ENCODE peak calls at places on chromosomes 16 and 17, in seven cellular contexts. One of them, this sample, is unnamed.

GRCh38 chr17:82941021-82942001 is 101.5 kb upstream of the ZNF750 start:
- DNase-seq in DND-41: no peak
- DNase-seq in uterus: peak; percentile 11
- DNase-seq in lung: no peak
- DNase-seq in tibial artery: peak; percentile 64
- DNase-seq in thoracic aorta: no peak
- DNase-seq in upper lobe of left lung: peak; percentile 60
- DNase-seq in this sample: no peak

GRCh38 chr16:85401370-85401916 is 211.7 kb upstream of the GSE1 start:
- DNase-seq in DND-41: peak; percentile 3
- DNase-seq in uterus: peak; percentile 12
- DNase-seq in lung: no peak
- DNase-seq in tibial artery: peak; percentile 47
- DNase-seq in thoracic aorta: no peak
- DNase-seq in upper lobe of left lung: peak; percentile 45
- DNase-seq in this sample: no peak

GRCh38 chr17:11182430-11182829 is 58.6 kb upstream of the SHISA6 start:
- DNase-seq in DND-41: no peak
- DNase-seq in uterus: no peak
- DNase-seq in lung: no peak
- DNase-seq in tibial artery: no peak
- DNase-seq in thoracic aorta: no peak
- DNase-seq in upper lobe of left lung: no peak
- DNase-seq in this sample: no peak

GRCh38 chr16:80718480-80719220 is 85.7 kb downstream of the CDYL2 start:
- DNase-seq in DND-41: no peak
- DNase-seq in uterus: no peak
- DNase-seq in lung: no peak
- DNase-seq in tibial artery: no peak
- DNase-seq in thoracic aorta: no peak
- DNase-seq in upper lobe of left lung: no peak
- DNase-seq in this sample: peak; percentile 84

GRCh38 chr16:31067342-31067741 is 6.7 kb downstream of the ZNF668 start:
- DNase-seq in DND-41: no peak
- DNase-seq in uterus: no peak
- DNase-seq in lung: no peak
- DNase-seq in tibial artery: no peak
- DNase-seq in thoracic aorta: no peak
- DNase-seq in upper lobe of left lung: no peak
- DNase-seq in this sample: no peak

GRCh38 chr16:87860553-87861299 is 8.6 kb downstream of the SLC7A5 start:
- DNase-seq in DND-41: no peak
- DNase-seq in uterus: no peak
- DNase-seq in lung: no peak
- DNase-seq in tibial artery: no peak
- DNase-seq in thoracic aorta: no peak
- DNase-seq in upper lobe of left lung: peak; percentile 62
- DNase-seq in this sample: no peak

GRCh38 chr16:29779474-29779873 is 1.4 kb downstream of the ZG16 start:
- DNase-seq in DND-41: no peak
- DNase-seq in uterus: no peak
- DNase-seq in lung: no peak
- DNase-seq in tibial artery: no peak
- DNase-seq in thoracic aorta: no peak
- DNase-seq in upper lobe of left lung: no peak
- DNase-seq in this sample: no peak

GRCh38 chr17:57482657-57483056 is 226.3 kb downstream of the MSI2 start:
- DNase-seq in DND-41: no peak
- DNase-seq in uterus: no peak
- DNase-seq in lung: no peak
- DNase-seq in tibial artery: no peak
- DNase-seq in thoracic aorta: no peak
- DNase-seq in upper lobe of left lung: no peak
- DNase-seq in this sample: no peak

GRCh38 chr16:84677017-84677803 is 22.6 kb upstream of the USP10 start:
- DNase-seq in DND-41: no peak
- DNase-seq in uterus: no peak
- DNase-seq in lung: no peak
- DNase-seq in tibial artery: peak; percentile 45
- DNase-seq in thoracic aorta: no peak
- DNase-seq in upper lobe of left lung: no peak
- DNase-seq in this sample: no peak

GRCh38 chr16:72927199-72928088 is 120.5 kb downstream of the ZFHX3 start:
- DNase-seq in DND-41: peak; percentile 74
- DNase-seq in uterus: no peak
- DNase-seq in lung: peak; percentile 74
- DNase-seq in tibial artery: no peak
- DNase-seq in thoracic aorta: no peak
- DNase-seq in upper lobe of left lung: peak; percentile 85
- DNase-seq in this sample: peak; percentile 73

DNA sequence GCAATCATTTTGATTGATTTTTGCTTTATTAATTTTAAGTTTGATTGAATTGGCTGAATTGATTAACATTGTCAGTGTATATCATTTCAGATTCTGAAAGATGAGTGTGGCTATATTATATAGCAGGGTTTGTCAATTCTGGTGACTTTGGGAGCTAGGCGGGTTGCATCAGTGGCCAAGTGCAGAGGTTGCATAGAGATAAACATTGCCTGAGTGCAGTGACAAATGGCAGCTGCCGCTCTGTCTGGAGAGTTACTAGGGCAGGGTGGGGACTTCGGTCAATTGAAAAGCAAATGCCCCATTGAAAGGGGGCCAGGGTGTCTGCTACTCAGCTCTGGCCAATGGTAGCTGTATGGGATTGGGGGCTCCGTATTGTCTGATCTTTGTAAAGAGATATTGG is 12.7 kb downstream of the SYT17 start:
- DNase-seq in DND-41: no peak
- DNase-seq in uterus: no peak
- DNase-seq in lung: no peak
- DNase-seq in tibial artery: no peak
- DNase-seq in thoracic aorta: no peak
- DNase-seq in upper lobe of left lung: no peak
- DNase-seq in this sample: no peak
- H3K27ac ChIP-seq in DND-41: no peak overlapping the region
- H3K27ac ChIP-seq in uterus: no peak overlapping the region
- H3K27ac ChIP-seq in lung: no peak overlapping the region
- H3K27ac ChIP-seq in tibial artery: no peak overlapping the region
- H3K27ac ChIP-seq in thoracic aorta: no peak overlapping the region
- H3K27ac ChIP-seq in upper lobe of left lung: no peak overlapping the region
- H3K27ac ChIP-seq in this sample: no peak overlapping the region

DNA sequence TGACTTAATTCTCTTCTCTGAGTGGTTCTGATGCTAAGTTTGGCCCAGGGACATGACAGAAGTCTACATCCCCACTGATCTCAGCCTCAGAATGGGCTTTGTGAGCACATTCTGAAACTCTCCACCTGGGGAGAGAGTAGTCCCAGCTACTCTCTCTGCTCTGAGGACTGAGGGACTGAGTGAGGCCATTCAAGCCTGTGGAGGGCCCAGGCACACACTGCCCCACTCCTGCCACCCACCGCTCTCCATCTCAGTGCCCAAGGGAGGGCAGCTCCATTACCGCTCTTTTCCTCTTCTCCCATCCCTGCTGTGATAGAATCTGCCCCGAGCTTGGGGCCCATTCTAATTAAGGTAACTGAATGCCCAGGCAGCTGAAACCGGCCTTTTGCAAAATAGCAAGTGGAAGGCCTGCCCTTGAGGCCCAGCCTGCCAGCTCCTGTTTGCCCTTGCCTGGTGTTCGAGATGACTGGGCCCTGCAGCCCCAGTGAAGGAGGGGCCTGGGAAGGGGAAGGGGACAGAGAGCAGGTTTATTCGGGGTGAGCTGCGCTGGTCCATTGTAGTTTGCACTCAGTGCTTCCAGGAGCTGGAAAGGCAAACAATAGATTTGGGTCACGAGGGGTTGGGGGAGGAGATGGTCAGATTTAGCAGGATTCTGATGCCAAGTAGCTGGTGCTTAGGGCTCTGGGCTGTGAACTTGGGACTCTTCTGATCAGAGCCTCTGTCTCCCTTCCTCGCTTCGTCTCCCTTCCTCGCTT is 76.2 kb downstream of the RAB11FIP4 start:
- DNase-seq in DND-41: no peak
- DNase-seq in uterus: no peak
- DNase-seq in lung: no peak
- DNase-seq in tibial artery: no peak
- DNase-seq in thoracic aorta: no peak
- DNase-seq in upper lobe of left lung: no peak
- DNase-seq in this sample: peak; percentile 63
- H3K4me3 ChIP-seq in DND-41: no peak overlapping the region
- H3K4me3 ChIP-seq in uterus: no peak overlapping the region
- H3K4me3 ChIP-seq in lung: no peak overlapping the region
- H3K4me3 ChIP-seq in tibial artery: no peak overlapping the region
- H3K4me3 ChIP-seq in thoracic aorta: no peak overlapping the region
- H3K4me3 ChIP-seq in upper lobe of left lung: no peak overlapping the region
- H3K4me3 ChIP-seq in this sample: no peak overlapping the region

GRCh38 chr17:8465381-8466158 is 29.9 kb downstream of the NDEL1 start:
- DNase-seq in DND-41: no peak
- DNase-seq in uterus: no peak
- DNase-seq in lung: no peak
- DNase-seq in tibial artery: no peak
- DNase-seq in thoracic aorta: no peak
- DNase-seq in upper lobe of left lung: peak; percentile 59
- DNase-seq in this sample: no peak
- H3K27ac ChIP-seq in DND-41: no peak overlapping the region
- H3K27ac ChIP-seq in uterus: no peak overlapping the region
- H3K27ac ChIP-seq in lung: no peak overlapping the region
- H3K27ac ChIP-seq in tibial artery: peak overlapping the region; percentile 64
- H3K27ac ChIP-seq in thoracic aorta: peak overlapping the region; percentile 53
- H3K27ac ChIP-seq in upper lobe of left lung: no peak overlapping the region
- H3K27ac ChIP-seq in this sample: no peak overlapping the region

GRCh38 chr16:56450901-56451752 is at the start of the genes NUDT21 and OGFOD1:
- DNase-seq in DND-41: peak; percentile 96
- DNase-seq in uterus: peak; percentile 93
- DNase-seq in lung: peak; percentile 96
- DNase-seq in tibial artery: peak; percentile 97
- DNase-seq in thoracic aorta: peak; percentile 90
- DNase-seq in upper lobe of left lung: peak; percentile 91
- DNase-seq in this sample: peak; percentile 92
- H3K4me3 ChIP-seq in DND-41: peak within 1 kb of the TSS; percentile 60
- H3K4me3 ChIP-seq in uterus: peak within 1 kb of the TSS; percentile 98
- H3K4me3 ChIP-seq in lung: peak within 1 kb of the TSS; percentile 96
- H3K4me3 ChIP-seq in tibial artery: peak within 1 kb of the TSS; percentile 83
- H3K4me3 ChIP-seq in thoracic aorta: peak within 1 kb of the TSS; percentile 90
- H3K4me3 ChIP-seq in upper lobe of left lung: peak within 1 kb of the TSS; percentile 97
- H3K4me3 ChIP-seq in this sample: peak within 1 kb of the TSS; percentile 98

GRCh38 chr16:11658896-11659708 is 9.2 kb upstream of the SNN start:
- DNase-seq in DND-41: no peak
- DNase-seq in uterus: no peak
- DNase-seq in lung: no peak
- DNase-seq in tibial artery: peak; percentile 87
- DNase-seq in thoracic aorta: no peak
- DNase-seq in upper lobe of left lung: no peak
- DNase-seq in this sample: no peak
- H3K27ac ChIP-seq in DND-41: no peak overlapping the region
- H3K27ac ChIP-seq in uterus: no peak overlapping the region
- H3K27ac ChIP-seq in lung: no peak overlapping the region
- H3K27ac ChIP-seq in tibial artery: peak overlapping the region; percentile 62
- H3K27ac ChIP-seq in thoracic aorta: peak overlapping the region; percentile 18
- H3K27ac ChIP-seq in upper lobe of left lung: no peak overlapping the region
- H3K27ac ChIP-seq in this sample: peak overlapping the region; percentile 50

GRCh38 chr17:77943971-77944370 is 14.5 kb upstream of the TNRC6C start:
- DNase-seq in DND-41: no peak
- DNase-seq in uterus: no peak
- DNase-seq in lung: no peak
- DNase-seq in tibial artery: no peak
- DNase-seq in thoracic aorta: no peak
- DNase-seq in upper lobe of left lung: no peak
- DNase-seq in this sample: no peak

GRCh38 chr17:77936881-77937280 is 21.6 kb upstream of the TNRC6C start:
- DNase-seq in DND-41: no peak
- DNase-seq in uterus: no peak
- DNase-seq in lung: no peak
- DNase-seq in tibial artery: peak; percentile 51
- DNase-seq in thoracic aorta: no peak
- DNase-seq in upper lobe of left lung: peak; percentile 36
- DNase-seq in this sample: no peak

GRCh38 chr17:77944390-77945222 is 13.9 kb upstream of the TNRC6C start:
- DNase-seq in DND-41: no peak
- DNase-seq in uterus: no peak
- DNase-seq in lung: no peak
- DNase-seq in tibial artery: no peak
- DNase-seq in thoracic aorta: no peak
- DNase-seq in upper lobe of left lung: no peak
- DNase-seq in this sample: no peak

GRCh38 chr17:77942111-77942988 is 16.2 kb upstream of the TNRC6C start:
- DNase-seq in DND-41: no peak
- DNase-seq in uterus: no peak
- DNase-seq in lung: no peak
- DNase-seq in tibial artery: no peak
- DNase-seq in thoracic aorta: no peak
- DNase-seq in upper lobe of left lung: no peak
- DNase-seq in this sample: peak; percentile 62

GRCh38 chr17:77941004-77941403 is 17.5 kb upstream of the TNRC6C start:
- DNase-seq in DND-41: no peak
- DNase-seq in uterus: no peak
- DNase-seq in lung: no peak
- DNase-seq in tibial artery: no peak
- DNase-seq in thoracic aorta: no peak
- DNase-seq in upper lobe of left lung: no peak
- DNase-seq in this sample: no peak
- H3K4me3 ChIP-seq in DND-41: no peak overlapping the region
- H3K4me3 ChIP-seq in uterus: no peak overlapping the region
- H3K4me3 ChIP-seq in lung: no peak overlapping the region
- H3K4me3 ChIP-seq in tibial artery: no peak overlapping the region
- H3K4me3 ChIP-seq in thoracic aorta: no peak overlapping the region
- H3K4me3 ChIP-seq in upper lobe of left lung: no peak overlapping the region
- H3K4me3 ChIP-seq in this sample: no peak overlapping the region

GRCh38 chr17:29707212-29707571 is 84.5 kb upstream of the CORO6 start:
- DNase-seq in DND-41: no peak
- DNase-seq in uterus: no peak
- DNase-seq in lung: no peak
- DNase-seq in tibial artery: no peak
- DNase-seq in thoracic aorta: no peak
- DNase-seq in upper lobe of left lung: no peak
- DNase-seq in this sample: no peak

GRCh38 chr17:29710891-29711418 is 88.2 kb upstream of the CORO6 start:
- DNase-seq in DND-41: no peak
- DNase-seq in uterus: no peak
- DNase-seq in lung: no peak
- DNase-seq in tibial artery: no peak
- DNase-seq in thoracic aorta: no peak
- DNase-seq in upper lobe of left lung: no peak
- DNase-seq in this sample: no peak

GRCh38 chr17:29709861-29710849 is 87.4 kb upstream of the CORO6 start:
- DNase-seq in DND-41: no peak
- DNase-seq in uterus: no peak
- DNase-seq in lung: no peak
- DNase-seq in tibial artery: no peak
- DNase-seq in thoracic aorta: no peak
- DNase-seq in upper lobe of left lung: no peak
- DNase-seq in this sample: no peak

GRCh38 chr17:29705352-29705751 is 82.6 kb upstream of the CORO6 start:
- DNase-seq in DND-41: no peak
- DNase-seq in uterus: no peak
- DNase-seq in lung: no peak
- DNase-seq in tibial artery: no peak
- DNase-seq in thoracic aorta: no peak
- DNase-seq in upper lobe of left lung: no peak
- DNase-seq in this sample: no peak

GRCh38 chr17:29706045-29706431 is 83.3 kb upstream of the CORO6 start:
- DNase-seq in DND-41: no peak
- DNase-seq in uterus: no peak
- DNase-seq in lung: no peak
- DNase-seq in tibial artery: no peak
- DNase-seq in thoracic aorta: no peak
- DNase-seq in upper lobe of left lung: no peak
- DNase-seq in this sample: no peak
- H3K27ac ChIP-seq in DND-41: peak overlapping the region; percentile 82
- H3K27ac ChIP-seq in uterus: no peak overlapping the region
- H3K27ac ChIP-seq in lung: no peak overlapping the region
- H3K27ac ChIP-seq in tibial artery: no peak overlapping the region
- H3K27ac ChIP-seq in thoracic aorta: no peak overlapping the region
- H3K27ac ChIP-seq in upper lobe of left lung: peak overlapping the region; percentile 91
- H3K27ac ChIP-seq in this sample: no peak overlapping the region